ENCODE peak calls at places on chromosomes 2 and 18, in six cellular contexts. N is brain microvascular endothelial cell, O is HEK293T, M is Ammon's horn, B is GM04504, P is iris pigment epithelial cell. K is an unnamed sample.

GRCh38 chr18:63177822-63178525 is 141.6 kb downstream of the BCL2 start:
- DNase-seq in N (no peak), O (peak; percentile 19), M (no peak), B (no peak), P (no peak), K (no peak)

GRCh38 chr18:22558945-22559385 is 141.2 kb upstream of the CTAGE1 start:
- DNase-seq in N (peak; percentile 93), O (peak; percentile 69), M (no peak), B (no peak), P (peak; percentile 77), K (no peak)

GRCh38 chr2:173407176-173407575 is 52.5 kb downstream of the CDCA7 start:
- DNase-seq in N (no peak), O (no peak), M (no peak), B (no peak), P (no peak), K (no peak)

GRCh38 chr18:35592298-35592697 is 10.8 kb downstream of the GALNT1 start:
- DNase-seq in N (no peak), O (no peak), M (no peak), B (no peak), P (no peak), K (no peak)

GRCh38 chr2:43519711-43520221 is 76.1 kb downstream of the THADA start:
- DNase-seq in N (peak; percentile 93), O (no peak), M (no peak), B (peak; percentile 77), P (peak; percentile 98), K (no peak)

GRCh38 chr2:75563591-75563990 is 2.9 kb upstream of the EVA1A start:
- DNase-seq in N (no peak), O (no peak), M (no peak), B (no peak), P (no peak), K (no peak)

GRCh38 chr2:54763636-54764291 is 40.3 kb downstream of the EML6 start:
- DNase-seq in N (no peak), O (peak; percentile 37), M (no peak), B (no peak), P (no peak), K (peak; percentile 38)

GRCh38 chr2:16626497-16626896 is 39.1 kb downstream of the CYRIA start:
- DNase-seq in N (peak; percentile 76), O (no peak), M (no peak), B (no peak), P (peak; percentile 78), K (no peak)

GRCh38 chr2:10223932-10224720 is 78.6 kb upstream of the HPCAL1 start:
- DNase-seq in N (no peak), O (no peak), M (no peak), B (no peak), P (no peak), K (no peak)

GRCh38 chr2:182767578-182767977 is 51.5 kb downstream of the DNAJC10 start:
- DNase-seq in N (peak; percentile 22), O (peak; percentile 29), M (no peak), B (no peak), P (peak; percentile 62), K (peak; percentile 13)